ENCODE peak calls at places on chromosomes 6 and 20, in five cellular contexts. S is right cardiac atrium; Z is T-helper 22 cell; L is Right ventricle myocardium superior; P is CD4-positive, alpha-beta memory T cell. A is an unnamed sample.
A peak's percentile ranks its signal among the peaks of the same experiment; 100 is the strongest.

GRCh38 chr6:35177586-35177985 is 36.2 kb upstream of the SCUBE3 start:
- DNase-seq in S (no peak), Z (no peak), L (no peak), P (no peak), A (no peak)

GRCh38 chr20:39676857-39677351 is 714.8 kb downstream of the DHX35 start:
- DNase-seq in S (no peak), Z (no peak), L (no peak), P (no peak), A (no peak)

GRCh38 chr6:135062735-135063134 is 8.1 kb upstream of the HBS1L start:
- DNase-seq in S (no peak), Z (no peak), L (no peak), P (no peak), A (no peak)

GRCh38 chr20:58981564-58982364 is 708 bp downstream of the NELFCD start:
- DNase-seq in S (peak; percentile 58), Z (no peak), L (no peak), P (no peak), A (no peak)

GRCh38 chr20:36604952-36605308 is 649 bp upstream of the RAB5IF start:
- DNase-seq in S (peak; percentile 65), Z (peak; percentile 46), L (peak; percentile 55), P (no peak), A (no peak)

GRCh38 chr6:166341915-166342292 is 441 bp downstream of the SFT2D1 start:
- DNase-seq in S (no peak), Z (no peak), L (no peak), P (peak; percentile 32), A (no peak)

GRCh38 chr20:2131366-2131765 is 29.7 kb downstream of the STK35 start:
- DNase-seq in S (no peak), Z (no peak), L (no peak), P (no peak), A (no peak)

GRCh38 chr20:50729925-50730764 is 1.2 kb upstream of the PARD6B start:
- DNase-seq in S (no peak), Z (no peak), L (no peak), P (no peak), A (no peak)

GRCh38 chr6:108862479-108863191 is 14.4 kb downstream of the ARMC2 start:
- DNase-seq in S (peak; percentile 73), Z (no peak), L (peak; percentile 72), P (no peak), A (no peak)

GRCh38 chr6:53437557-53438202 is 88.9 kb upstream of the ELOVL5 start:
- DNase-seq in S (no peak), Z (no peak), L (no peak), P (peak; percentile 38), A (no peak)

GRCh38 chr20:49919009-49919408 is 3.7 kb upstream of the SPATA2 start:
- DNase-seq in S (no peak), Z (no peak), L (no peak), P (no peak), A (no peak)

GRCh38 chr6:144006731-144007454 is 1.2 kb downstream of the PLAGL1 start:
- DNase-seq in S (peak; percentile 41), Z (no peak), L (no peak), P (no peak), A (no peak)

GRCh38 chr6:123089223-123089622 is 93.2 kb downstream of the CLVS2 start:
- DNase-seq in S (no peak), Z (no peak), L (no peak), P (no peak), A (no peak)

GRCh38 chr20:32252189-32252588 is 25.3 kb upstream of the KIF3B start:
- DNase-seq in S (no peak), Z (peak; percentile 2), L (no peak), P (peak; percentile 16), A (no peak)

GRCh38 chr6:111602481-111603404 is 2.9 kb downstream of the TRAF3IP2 start:
- DNase-seq in S (peak; percentile 83), Z (no peak), L (peak; percentile 75), P (no peak), A (no peak)

GRCh38 chr20:46354920-46355654 is 46.8 kb upstream of the CDH22 start:
- DNase-seq in S (peak; percentile 25), Z (no peak), L (no peak), P (no peak), A (no peak)

GRCh38 chr6:146029573-146030184 is 817 bp downstream of the GRM1 start:
- DNase-seq in S (peak; percentile 34), Z (no peak), L (no peak), P (no peak), A (no peak)

GRCh38 chr6:52362443-52363221 is 681 bp downstream of the PAQR8 start:
- DNase-seq in S (peak; percentile 74), Z (peak; percentile 31), L (peak; percentile 52), P (peak; percentile 56), A (no peak)

GRCh38 chr20:57473246-57474042 is 51.5 kb downstream of the CTCFL start:
- DNase-seq in S (peak; percentile 56), Z (no peak), L (no peak), P (no peak), A (peak; percentile 62)

GRCh38 chr20:63692436-63693078 is 3.9 kb upstream of the TNFRSF6B start:
- DNase-seq in S (peak; percentile 57), Z (no peak), L (peak; percentile 46), P (no peak), A (no peak)

GRCh38 chr6:10759884-10760329 is 12.3 kb downstream of the TMEM14B start:
- DNase-seq in S (no peak), Z (no peak), L (no peak), P (no peak), A (no peak)

GRCh38 chr6:84774174-84775158 is 10.1 kb upstream of the TBX18 start:
- DNase-seq in S (peak; percentile 89), Z (no peak), L (peak; percentile 73), P (no peak), A (no peak)

GRCh38 chr6:138765896-138766487 is 7.6 kb upstream of the CCDC28A start:
- DNase-seq in S (no peak), Z (no peak), L (no peak), P (peak; percentile 36), A (no peak)